ENCODE peak calls at places on chromosomes 1 and 21, in five cellular contexts. O, D, L, I and V are unnamed samples.

GRCh38 chr1:207519505-207520399 is 23.8 kb downstream of the CR1 start:
- DNase-seq in O (no peak), I (no peak), D (no peak), L (no peak), V (peak)

GRCh38 chr1:185567006-185567405 is 167.2 kb upstream of the HMCN1 start:
- DNase-seq in O (peak), L (peak), D (no peak), I (no peak), V (peak)

GRCh38 chr1:63042278-63042677 is 258.3 kb downstream of the ATG4C start:
- DNase-seq in I (no peak), O (no peak), L (no peak), D (no peak), V (no peak)

GRCh38 chr1:41783189-41783639 is 135.5 kb downstream of the HIVEP3 start:
- DNase-seq in L (peak), I (no peak), D (peak), O (peak), V (peak)

GRCh38 chr1:112524251-112524650 is 15.5 kb downstream of the WNT2B start:
- DNase-seq in O (peak), D (no peak), L (no peak), I (no peak), V (peak)

GRCh38 chr1:229651546-229651945 is 25.5 kb downstream of the URB2 start:
- DNase-seq in D (no peak), I (no peak), O (no peak), L (no peak), V (no peak)

GRCh38 chr1:221451741-221452140 is 290.1 kb downstream of the DUSP10 start:
- DNase-seq in L (no peak), D (no peak), I (no peak), O (no peak), V (no peak)

GRCh38 chr1:64965239-64966157 is 851 bp downstream of the JAK1 start:
- DNase-seq in I (peak), L (peak), D (no peak), O (peak), V (peak)

GRCh38 chr1:202135221-202135721 is 9.3 kb downstream of the ARL8A start:
- DNase-seq in O (peak), L (peak), D (no peak), I (peak), V (peak)

GRCh38 chr1:244276646-244277045 is 175.1 kb downstream of the ADSS2 start:
- DNase-seq in D (no peak), L (no peak), O (no peak), I (no peak), V (peak)

GRCh38 chr1:80181418-80181817 is 1174.9 kb upstream of the ADGRL4 start:
- DNase-seq in D (no peak), I (no peak), L (no peak), O (no peak), V (no peak)

GRCh38 chr1:3652538-3653285 is 396 bp downstream of the TP73 start:
- DNase-seq in L (no peak), O (no peak), I (no peak), D (no peak), V (no peak)

GRCh38 chr1:202571719-202572339 is 138.4 kb downstream of the SYT2 start:
- DNase-seq in L (peak), O (peak), D (no peak), I (no peak), V (peak)

GRCh38 chr21:16911166-16911607 is 601.7 kb upstream of the CXADR start:
- DNase-seq in L (no peak), D (no peak), I (no peak), O (no peak), V (no peak)

GRCh38 chr1:31869473-31869872 is 53.7 kb upstream of the SPOCD1 start:
- DNase-seq in D (no peak), I (no peak), L (no peak), O (no peak), V (no peak)

GRCh38 chr1:223706077-223706988 is 6.0 kb upstream of the CAPN2 start:
- DNase-seq in I (no peak), O (peak), D (no peak), L (peak), V (peak)

GRCh38 chr21:34191876-34192275 is 118.5 kb downstream of the MRPS6 start:
- DNase-seq in I (no peak), O (no peak), D (no peak), L (no peak), V (no peak)

GRCh38 chr1:119767486-119767885 is 1.2 kb downstream of the HMGCS2 start:
- DNase-seq in D (no peak), L (peak), I (no peak), O (no peak), V (peak)

GRCh38 chr1:152251391-152251790 is 27.4 kb upstream of the HRNR start:
- DNase-seq in L (peak), D (no peak), I (no peak), O (no peak), V (no peak)

GRCh38 chr1:156813750-156814570 is 2.7 kb downstream of the SH2D2A start:
- DNase-seq in I (peak), D (no peak), O (peak), L (peak), V (peak)

GRCh38 chr1:211566431-211567025 is 12.4 kb downstream of the SLC30A1 start:
- DNase-seq in L (no peak), O (no peak), I (no peak), D (no peak), V (no peak)

GRCh38 chr1:24786191-24786590 is 40.9 kb downstream of the CLIC4 start:
- DNase-seq in O (peak), L (no peak), D (peak), I (no peak), V (no peak)

GRCh38 chr1:80217377-80217986 is 1211.0 kb upstream of the ADGRL4 start:
- DNase-seq in I (no peak), D (peak), O (peak), L (peak), V (peak)

GRCh38 chr1:198101716-198102453 is 54.9 kb upstream of the NEK7 start:
- DNase-seq in L (no peak), D (no peak), O (no peak), I (no peak), V (no peak)

DNA sequence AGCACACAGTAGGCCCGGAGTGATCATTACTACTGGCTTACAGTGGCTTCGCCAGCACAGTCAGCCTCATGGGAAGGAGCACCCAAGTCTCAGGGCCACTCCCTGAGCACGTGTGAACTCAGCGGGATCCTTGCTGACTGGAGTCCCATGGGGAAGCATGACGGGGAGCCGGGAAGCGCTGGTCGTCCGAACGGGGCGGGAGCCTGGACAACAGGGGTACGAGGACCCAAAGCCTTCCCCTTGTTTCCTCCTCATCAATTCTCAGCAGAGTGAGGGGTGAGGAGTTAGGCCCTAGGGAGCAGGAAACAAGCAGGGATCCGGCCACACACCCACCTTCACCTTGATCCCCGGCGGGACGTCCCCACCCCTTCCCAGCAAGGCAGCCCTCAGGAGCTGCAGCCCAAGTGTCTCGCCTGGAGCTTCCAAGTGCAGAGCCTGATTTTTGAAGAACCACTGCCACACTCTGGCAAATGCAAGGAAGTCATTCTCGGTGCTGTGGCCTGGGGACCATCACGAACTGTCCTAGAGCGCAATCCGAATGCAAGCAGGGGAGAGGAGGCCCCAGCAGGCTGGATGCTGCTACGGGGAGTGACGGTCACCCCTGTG is 35.5 kb downstream of the TOMM20 start:
- DNase-seq in D (no peak), O (peak), I (no peak), L (peak), V (no peak)
- TF ChIP-seq CTCF in D (peak), O (peak), I (no peak), L (no peak), V (peak)

GRCh38 chr1:167614851-167615250 is 15.2 kb upstream of the RCSD1 start:
- DNase-seq in I (no peak), L (no peak), O (no peak), D (no peak), V (no peak)

GRCh38 chr1:167617100-167617949 is 12.7 kb upstream of the RCSD1 start:
- DNase-seq in I (peak), L (no peak), O (peak), D (peak), V (no peak)

GRCh38 chr1:167618366-167618765 is 11.7 kb upstream of the RCSD1 start:
- DNase-seq in I (no peak), L (no peak), D (no peak), O (no peak), V (no peak)

GRCh38 chr1:167617950-167618269 is 12.1 kb upstream of the RCSD1 start:
- DNase-seq in O (no peak), D (no peak), I (no peak), L (no peak), V (no peak)

GRCh38 chr1:167616521-167616920 is 13.5 kb upstream of the RCSD1 start:
- DNase-seq in I (no peak), L (no peak), D (no peak), O (no peak), V (no peak)
- H3K4me3 ChIP-seq in I (no peak), L (no peak), D (no peak), O (no peak), V (no peak)

GRCh38 chr1:51215169-51215568 is 20.9 kb upstream of the RNF11 start:
- DNase-seq in L (peak), O (no peak), I (no peak), D (no peak), V (no peak)

GRCh38 chr1:51218570-51218969 is 17.5 kb upstream of the RNF11 start:
- DNase-seq in D (no peak), I (no peak), L (no peak), O (no peak), V (no peak)

GRCh38 chr1:51217101-51217500 is 19.0 kb upstream of the RNF11 start:
- DNase-seq in I (no peak), L (no peak), D (no peak), O (no peak), V (no peak)

GRCh38 chr1:51216631-51217030 is 19.4 kb upstream of the RNF11 start:
- DNase-seq in O (no peak), D (no peak), I (no peak), L (no peak), V (no peak)

DNA sequence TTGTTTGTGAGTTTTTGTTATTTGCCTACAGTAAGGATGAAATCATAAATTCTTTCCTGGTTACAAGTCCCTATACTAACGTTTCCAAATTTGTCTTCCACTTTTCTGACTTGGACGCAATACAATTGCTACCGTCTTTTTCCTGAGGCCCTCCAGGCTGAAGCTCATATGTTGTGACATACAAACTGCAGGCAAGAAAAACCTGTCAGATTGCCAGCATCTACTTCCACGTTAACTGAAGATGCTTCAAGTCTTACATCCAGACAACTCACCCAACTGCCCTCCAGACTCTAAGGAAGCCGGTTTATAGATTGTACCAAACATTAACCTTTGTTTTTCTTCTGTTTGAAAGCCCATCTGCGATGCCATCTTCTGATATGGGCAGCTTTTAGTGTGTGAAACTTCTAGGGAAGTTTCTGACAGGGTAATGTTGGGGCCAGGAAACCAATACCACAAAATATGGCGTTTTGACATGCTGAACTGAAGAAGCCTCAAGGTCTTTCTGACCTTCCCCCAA is 21.4 kb upstream of the RNF11 start:
- DNase-seq in I (no peak), O (peak), L (peak), D (no peak), V (peak)
- TF ChIP-seq CTCF in I (no peak), O (no peak), L (no peak), D (no peak), V (no peak)

GRCh38 chr1:77683836-77684148 is 1.3 kb upstream of the ZZZ3 start:
- DNase-seq in I (no peak), O (no peak), D (no peak), L (no peak), V (peak)

GRCh38 chr1:77686784-77687518 is 4.5 kb upstream of the ZZZ3 start:
- DNase-seq in L (no peak), O (no peak), D (no peak), I (peak), V (no peak)

GRCh38 chr1:77688939-77689338 is 6.5 kb upstream of the ZZZ3 start:
- DNase-seq in O (no peak), D (no peak), L (no peak), I (no peak), V (no peak)

GRCh38 chr1:77683142-77683835 is 831 bp upstream of the ZZZ3 start:
- DNase-seq in I (peak), L (peak), O (peak), D (peak), V (peak)

GRCh38 chr1:77687519-77687906 is 5.1 kb upstream of the ZZZ3 start:
- DNase-seq in I (peak), L (no peak), D (no peak), O (peak), V (peak)
- H3K4me3 ChIP-seq in I (peak), L (no peak), D (no peak), O (no peak), V (no peak)

GRCh38 chr1:115969509-115969908 is 6.8 kb upstream of the SLC22A15 start:
- DNase-seq in L (no peak), I (no peak), D (no peak), O (no peak), V (no peak)
- TF ChIP-seq CTCF in L (no peak), I (no peak), D (no peak), O (no peak), V (no peak)

GRCh38 chr1:9338354-9339250 is 45.9 kb downstream of the SPSB1 start:
- DNase-seq in O (no peak), I (no peak), D (no peak), L (no peak), V (no peak)
- H3K4me3 ChIP-seq in O (no peak), I (no peak), D (no peak), L (no peak), V (no peak)

GRCh38 chr1:227240983-227241382 is 77.3 kb downstream of the CDC42BPA start:
- DNase-seq in L (no peak), D (no peak), I (no peak), O (no peak), V (no peak)

GRCh38 chr1:227242811-227243682 is 75.2 kb downstream of the CDC42BPA start:
- DNase-seq in L (peak), D (no peak), O (no peak), I (no peak), V (no peak)

GRCh38 chr1:227245613-227246320 is 72.5 kb downstream of the CDC42BPA start:
- DNase-seq in D (no peak), O (no peak), L (no peak), I (peak), V (no peak)

GRCh38 chr1:227244339-227245118 is 73.8 kb downstream of the CDC42BPA start:
- DNase-seq in L (no peak), O (no peak), I (no peak), D (no peak), V (no peak)
- TF ChIP-seq CTCF in L (no peak), O (no peak), I (no peak), D (no peak), V (no peak)

GRCh38 chr1:94743866-94744265 is 76.3 kb upstream of the SLC44A3 start:
- DNase-seq in I (no peak), O (peak), L (no peak), D (no peak), V (peak)

GRCh38 chr1:94739521-94740061 is 80.6 kb upstream of the SLC44A3 start:
- DNase-seq in L (peak), I (peak), O (peak), D (peak), V (peak)

GRCh38 chr1:94741510-94741909 is 78.6 kb upstream of the SLC44A3 start:
- DNase-seq in L (no peak), D (no peak), I (no peak), O (no peak), V (no peak)

GRCh38 chr1:94738371-94738770 is 81.8 kb upstream of the SLC44A3 start:
- DNase-seq in O (no peak), D (no peak), L (no peak), I (no peak), V (no peak)

DNA sequence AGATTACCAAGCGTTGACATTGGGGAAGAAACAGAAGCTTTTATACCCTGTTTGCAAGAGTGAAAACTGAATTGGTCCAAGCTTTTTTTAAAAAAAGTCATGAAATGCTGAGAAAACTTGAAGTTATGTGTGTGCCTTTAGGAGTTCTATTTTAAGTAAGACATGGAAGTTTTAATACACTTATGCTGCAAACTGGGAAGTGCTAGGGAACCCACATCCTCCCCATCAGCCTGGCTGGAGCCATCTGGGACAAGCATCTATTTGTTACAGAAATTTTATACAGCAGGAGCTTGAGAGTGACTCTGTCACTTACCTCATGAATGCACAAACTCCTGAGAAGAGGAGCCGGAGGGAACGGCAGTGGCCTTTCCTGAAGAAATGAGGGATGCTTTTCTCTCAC is 78.2 kb upstream of the SLC44A3 start:
- DNase-seq in D (no peak), I (no peak), O (no peak), L (no peak), V (no peak)
- H3K4me3 ChIP-seq in D (no peak), I (no peak), O (no peak), L (no peak), V (no peak)

GRCh38 chr1:20484526-20485462 is 1.2 kb downstream of the CAMK2N1 start:
- DNase-seq in D (no peak), I (peak), L (no peak), O (peak), V (no peak)

GRCh38 chr1:20483098-20483832 is 2.7 kb downstream of the CAMK2N1 start:
- DNase-seq in O (no peak), D (no peak), I (no peak), L (no peak), V (no peak)

GRCh38 chr1:20481643-20482498 is 4.1 kb downstream of the CAMK2N1 start:
- DNase-seq in O (no peak), D (no peak), L (no peak), I (no peak), V (no peak)

GRCh38 chr1:20485527-20486456 is at the start of gene CAMK2N1:
- DNase-seq in O (peak), D (no peak), I (peak), L (peak), V (peak)

GRCh38 chr1:20483833-20484525 is 2.0 kb downstream of the CAMK2N1 start:
- DNase-seq in D (no peak), O (peak), L (peak), I (peak), V (peak)
- TF ChIP-seq CTCF in D (no peak), O (no peak), L (peak), I (no peak), V (peak)

DNA sequence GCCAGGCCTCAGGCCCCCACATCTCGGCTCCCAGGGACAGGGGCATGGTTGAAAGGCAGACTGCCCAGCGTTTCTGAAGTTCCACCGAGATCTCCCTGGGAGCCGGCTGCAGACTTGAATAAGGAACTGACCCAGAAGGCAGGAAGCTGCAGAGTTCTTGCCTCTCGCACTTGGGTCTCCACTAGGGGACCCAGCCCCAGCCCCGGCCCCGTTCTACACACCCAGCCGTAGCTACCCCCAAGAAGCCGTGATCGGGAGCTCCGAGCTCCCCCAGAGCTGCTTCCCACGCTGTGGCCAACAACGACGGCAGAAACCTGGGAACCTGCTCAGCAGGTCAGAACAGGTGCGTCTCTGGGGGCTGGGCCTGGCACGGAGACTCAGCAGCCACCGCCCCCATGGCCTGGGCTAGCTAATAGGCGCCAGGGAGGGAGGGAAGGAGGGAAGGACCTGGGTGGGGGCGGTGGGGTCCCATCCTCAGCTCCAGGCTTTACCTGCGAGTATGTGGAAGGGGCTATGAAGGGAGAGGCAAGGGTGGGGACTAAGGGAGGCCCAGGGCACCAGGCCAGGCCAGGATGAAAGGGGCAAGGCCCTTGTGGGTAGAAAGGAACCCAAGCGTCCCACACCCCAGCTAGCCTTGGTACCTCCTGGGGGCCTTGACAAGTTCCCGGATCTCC is at the start of gene NECTIN4:
- DNase-seq in D (no peak), O (no peak), L (peak), I (no peak), V (no peak)
- H3K4me3 ChIP-seq in D (no peak), O (no peak), L (peak), I (no peak), V (no peak)